ENCODE peak calls at places on chromosomes 4 and X, in seven cellular contexts. N is type B pancreatic cell, J is heart right ventricle, U is fibroblast of lung, K is SIG-M5, Q is choroid plexus epithelial cell, B is WTC11. V is an unnamed sample.

GRCh38 chr4:112521123-112522116 is 5.4 kb upstream of the NEUROG2 start:
- DNase-seq in B (peak; percentile 56), N (no peak), K (no peak), U (no peak), Q (no peak), J (no peak), V (no peak)

GRCh38 chr4:169412046-169412445 is 141.3 kb upstream of the SH3RF1 start:
- DNase-seq in N (no peak), U (no peak), J (no peak), K (no peak), Q (no peak), B (no peak), V (no peak)

GRCh38 chr4:103008875-103009729 is 10.4 kb downstream of the SLC9B1 start:
- DNase-seq in B (no peak), Q (peak; percentile 92), J (no peak), K (no peak), N (no peak), U (peak; percentile 87), V (peak; percentile 78)

GRCh38 chr4:14539246-14539645 is 463.0 kb upstream of the CPEB2 start:
- DNase-seq in U (no peak), N (no peak), B (no peak), Q (no peak), K (no peak), J (no peak), V (no peak)

GRCh38 chr4:10006236-10006603 is 15.1 kb downstream of the SLC2A9 start:
- DNase-seq in J (no peak), B (no peak), Q (peak; percentile 68), N (no peak), U (peak; percentile 45), K (peak; percentile 73), V (no peak)

GRCh38 chrX:123169247-123169901 is 14.7 kb upstream of the GRIA3 start:
- DNase-seq in Q (no peak), N (no peak), U (no peak), B (no peak), J (no peak), K (no peak), V (no peak)

GRCh38 chr4:80240976-80241375 is 25.5 kb upstream of the FGF5 start:
- DNase-seq in N (no peak), U (no peak), Q (no peak), J (no peak), B (no peak), K (no peak), V (no peak)

GRCh38 chr4:141922224-141922623 is 285.8 kb downstream of the IL15 start:
- DNase-seq in B (no peak), Q (no peak), N (no peak), J (no peak), K (no peak), U (no peak), V (no peak)

GRCh38 chr4:66357316-66357715 is 687.0 kb upstream of the EPHA5 start:
- DNase-seq in Q (peak; percentile 38), N (no peak), U (no peak), K (no peak), B (no peak), J (no peak), V (peak; percentile 23)

GRCh38 chrX:74505437-74505836 is 84.1 kb downstream of the SLC16A2 start:
- DNase-seq in N (no peak), B (no peak), K (no peak), J (no peak), U (no peak), Q (no peak), V (no peak)

GRCh38 chr4:144557404-144557803 is 88.6 kb upstream of the HHIP start:
- DNase-seq in U (peak; percentile 47), J (no peak), N (no peak), B (no peak), K (no peak), Q (peak; percentile 36), V (no peak)

GRCh38 chr4:168325591-168325990 is 7.0 kb upstream of the DDX60 start:
- DNase-seq in Q (no peak), J (no peak), K (no peak), U (no peak), N (no peak), B (no peak), V (no peak)

GRCh38 chr4:123418486-123418931 is 21.9 kb downstream of the SPRY1 start:
- DNase-seq in B (peak; percentile 44), J (no peak), K (peak; percentile 63), Q (peak; percentile 95), N (no peak), U (peak; percentile 85), V (peak; percentile 77)

GRCh38 chrX:119686087-119686639 is 6.8 kb downstream of the SEPTIN6 start:
- DNase-seq in U (peak; percentile 39), N (no peak), J (no peak), Q (no peak), B (no peak), K (no peak), V (peak; percentile 11)

GRCh38 chr4:155667538-155668511 is 1.2 kb downstream of the GUCY1A1 start:
- DNase-seq in U (peak; percentile 42), K (no peak), Q (peak; percentile 53), J (peak; percentile 71), B (peak; percentile 42), N (peak; percentile 73), V (peak; percentile 59)

GRCh38 chrX:96689951-96690350 is 5.3 kb downstream of the DIAPH2 start:
- DNase-seq in B (no peak), J (no peak), K (no peak), Q (peak; percentile 22), U (peak; percentile 14), N (no peak), V (no peak)

GRCh38 chr4:3291969-3292570 is 751 bp upstream of the RGS12 start:
- DNase-seq in N (peak; percentile 74), U (peak; percentile 20), Q (peak; percentile 16), J (peak; percentile 73), B (peak; percentile 43), K (no peak), V (peak; percentile 62)

GRCh38 chrX:105822138-105823091 is at the start of gene NRK:
- DNase-seq in N (peak; percentile 67), Q (peak; percentile 9), U (peak; percentile 31), B (peak; percentile 40), K (no peak), J (peak; percentile 24), V (peak; percentile 56)

GRCh38 chr4:110087116-110087708 is 111.2 kb downstream of the ELOVL6 start:
- DNase-seq in K (no peak), U (peak; percentile 84), J (no peak), Q (peak; percentile 84), N (no peak), B (no peak), V (peak; percentile 64)

GRCh38 chrX:97847885-97848679 is 964.4 kb downstream of the RPA4 start:
- DNase-seq in U (no peak), Q (no peak), J (no peak), B (no peak), K (no peak), N (no peak), V (no peak)

V was measured in mesenchymal stem cell.